ENCODE peak calls at places on chromosomes 16 and 17, in nine cellular contexts. R is lung microvascular endothelial cell, M is H9, B is HFF-Myc, O is A549, N is HL-60, D is cardiac muscle cell, A is left cardiac atrium, K is AG04450. F is an unnamed sample.

GRCh38 chr17:7370853-7371252 is 10.0 kb upstream of the TNK1 start:
- DNase-seq in N (no peak), B (no peak), R (no peak), O (no peak), M (no peak), A (no peak), D (no peak), K (no peak), F (no peak)

GRCh38 chr16:49127103-49127502 is 154.5 kb downstream of the CBLN1 start:
- DNase-seq in O (no peak), K (no peak), M (no peak), A (no peak), N (no peak), B (no peak), D (no peak), R (no peak), F (no peak)

GRCh38 chr17:29847118-29847517 is 82.9 kb downstream of the SSH2 start:
- DNase-seq in B (no peak), R (no peak), O (no peak), K (no peak), A (no peak), D (no peak), M (no peak), N (no peak), F (no peak)

GRCh38 chr17:3905017-3905486 is 11.2 kb downstream of the P2RX1 start:
- DNase-seq in M (no peak), A (no peak), O (no peak), D (no peak), R (no peak), N (no peak), B (no peak), K (no peak), F (no peak)

GRCh38 chr16:72739577-72739976 is 308.4 kb downstream of the ZFHX3 start:
- DNase-seq in M (no peak), N (no peak), D (no peak), R (no peak), O (no peak), B (no peak), A (no peak), K (no peak), F (no peak)

GRCh38 chr16:7398536-7398935 is 65.9 kb downstream of the RBFOX1 start:
- DNase-seq in A (no peak), M (no peak), N (no peak), D (no peak), R (no peak), K (no peak), B (no peak), O (no peak), F (no peak)

GRCh38 chr17:781920-782731 is at the start of the genes GLOD4 and MRM3:
- DNase-seq in K (peak), R (peak), D (peak), N (peak), O (peak), B (peak), A (peak), M (peak), F (peak)

GRCh38 chr16:69725480-69726312 is 664 bp downstream of the NQO1 start:
- DNase-seq in N (no peak), M (peak), R (no peak), K (no peak), B (no peak), D (no peak), O (no peak), A (no peak), F (no peak)

GRCh38 chr17:73043686-73044581 is 48.6 kb downstream of the SLC39A11 start:
- DNase-seq in A (no peak), K (peak), B (no peak), R (no peak), O (no peak), M (no peak), D (peak), N (no peak), F (no peak)

GRCh38 chr17:48795444-48796162 is 21.4 kb downstream of the TTLL6 start:
- DNase-seq in K (peak), D (peak), B (peak), O (peak), N (no peak), R (no peak), A (no peak), M (no peak), F (no peak)

GRCh38 chr16:81611721-81612120 is 167.1 kb downstream of the CMIP start:
- DNase-seq in K (no peak), B (no peak), N (no peak), M (no peak), O (no peak), R (no peak), A (no peak), D (no peak), F (no peak)

GRCh38 chr16:52721331-52721730 is 174.4 kb upstream of the TOX3 start:
- DNase-seq in K (no peak), N (no peak), R (no peak), B (no peak), M (no peak), O (no peak), A (no peak), D (no peak), F (no peak)

GRCh38 chr16:1105888-1106620 is 10.0 kb upstream of the C1QTNF8 start:
- DNase-seq in N (peak), O (peak), R (peak), M (peak), K (peak), B (no peak), A (peak), D (peak), F (no peak)

GRCh38 chr17:55693244-55694216 is 29.1 kb downstream of the TMEM100 start:
- DNase-seq in N (peak), O (no peak), B (no peak), A (peak), R (peak), K (no peak), M (no peak), D (peak), F (peak)

GRCh38 chr16:30185141-30185682 is 1.8 kb downstream of the CORO1A start:
- DNase-seq in N (no peak), D (no peak), O (no peak), B (no peak), K (no peak), A (peak), R (no peak), M (no peak), F (no peak)

GRCh38 chr17:48577946-48578615 is at the start of gene HOXB4:
- DNase-seq in D (no peak), B (no peak), K (no peak), O (no peak), R (peak), A (peak), M (peak), N (no peak), F (peak)

GRCh38 chr17:60141111-60142018 is 8.4 kb upstream of the CA4 start:
- DNase-seq in D (peak), A (peak), R (no peak), O (no peak), K (no peak), B (no peak), N (peak), M (no peak), F (no peak)

GRCh38 chr17:54901230-54901847 is 687 bp downstream of the TOM1L1 start:
- DNase-seq in D (peak), R (no peak), M (peak), N (no peak), B (no peak), K (no peak), O (peak), A (peak), F (no peak)

GRCh38 chr17:57819273-57819672 is 30.6 kb downstream of the MRPS23 start:
- DNase-seq in R (peak), D (no peak), N (no peak), A (no peak), O (no peak), B (no peak), K (no peak), M (no peak), F (no peak)

GRCh38 chr17:63768433-63768832 is 5.0 kb downstream of the CCDC47 start:
- DNase-seq in K (no peak), R (no peak), B (no peak), D (no peak), M (no peak), O (no peak), N (no peak), A (no peak), F (no peak)

GRCh38 chr16:86966781-86967180 is 350.4 kb downstream of the C16orf95 start:
- DNase-seq in D (no peak), R (no peak), M (no peak), A (no peak), K (no peak), B (no peak), N (no peak), O (no peak), F (no peak)

GRCh38 chr16:66728117-66728787 is 23.2 kb downstream of the DYNC1LI2 start:
- DNase-seq in M (no peak), N (peak), O (peak), D (peak), R (peak), K (no peak), A (no peak), B (no peak), F (no peak)

GRCh38 chr16:14301150-14302030 is 230.3 kb downstream of the MRTFB start:
- DNase-seq in N (no peak), A (peak), M (peak), B (no peak), K (no peak), O (peak), D (peak), R (peak), F (peak)

F was measured in tibial nerve.